ENCODE peak calls at places on chromosome 22, in four cellular contexts. G, X, K and P are unnamed samples.

GRCh38 chr22:24972369-24972768 is 19.9 kb downstream of the KIAA1671 start:
- DNase-seq in K (no peak), X (no peak), G (no peak), P (no peak)

GRCh38 chr22:47071078-47071811 is 308.8 kb downstream of the TBC1D22A start:
- DNase-seq in G (no peak), K (no peak), X (no peak), P (no peak)

GRCh38 chr22:44622685-44623084 is 79.3 kb upstream of the PRR5 start:
- DNase-seq in G (no peak), X (no peak), K (no peak), P (no peak)

GRCh38 chr22:29225422-29226090 is 19.9 kb downstream of the EMID1 start:
- DNase-seq in X (peak), K (no peak), G (peak), P (peak)

GRCh38 chr22:17633217-17633997 is 4.9 kb upstream of the ATP6V1E1 start:
- DNase-seq in X (peak), G (peak), K (no peak), P (peak)

GRCh38 chr22:41940853-41941765 is 5.8 kb downstream of the CENPM start:
- DNase-seq in G (peak), X (peak), K (peak), P (peak)

GRCh38 chr22:23715811-23716355 is 25.1 kb downstream of the RGL4 start:
- DNase-seq in X (no peak), K (peak), G (no peak), P (no peak)

GRCh38 chr22:30881361-30882180 is 87.0 kb downstream of the MORC2 start:
- DNase-seq in X (no peak), K (no peak), G (peak), P (peak)

GRCh38 chr22:37100589-37101127 is 8.9 kb downstream of the TMPRSS6 start:
- DNase-seq in X (no peak), K (no peak), G (no peak), P (no peak)

GRCh38 chr22:25105817-25106650 is 93.6 kb upstream of the CRYBB3 start:
- DNase-seq in K (no peak), X (peak), G (no peak), P (no peak)

GRCh38 chr22:35542157-35542971 is 1.7 kb downstream of the RASD2 start:
- DNase-seq in X (no peak), G (no peak), K (no peak), P (no peak)

GRCh38 chr22:40769761-40770160 is 49.4 kb downstream of the SLC25A17 start:
- DNase-seq in X (no peak), G (peak), K (no peak), P (no peak)

GRCh38 chr22:39932918-39933649 is 27.1 kb upstream of the TMA7B start:
- DNase-seq in K (no peak), X (peak), G (peak), P (peak)

GRCh38 chr22:49476176-49476575 is 351.5 kb downstream of the BRD1 start:
- DNase-seq in K (no peak), X (no peak), G (no peak), P (no peak)

GRCh38 chr22:36332623-36333331 is 55.0 kb downstream of the MYH9 start:
- DNase-seq in K (peak), G (peak), X (peak), P (peak)

GRCh38 chr22:35301370-35301874 is 1.7 kb downstream of the TOM1 start:
- DNase-seq in K (peak), X (peak), G (peak), P (peak)

GRCh38 chr22:33570110-33570509 is 350.2 kb downstream of the LARGE1 start:
- DNase-seq in G (no peak), K (no peak), X (no peak), P (no peak)

GRCh38 chr22:46085831-46086576 is 64.3 kb upstream of the PPARA start:
- DNase-seq in K (no peak), X (peak), G (peak), P (no peak)

GRCh38 chr22:45292675-45293402 is 8.1 kb downstream of the UPK3A start:
- DNase-seq in K (no peak), X (no peak), G (no peak), P (no peak)

GRCh38 chr22:33544707-33545106 is 375.6 kb downstream of the LARGE1 start:
- DNase-seq in G (peak), X (peak), K (no peak), P (peak)

GRCh38 chr22:39300198-39300830 is 19.1 kb downstream of the RPL3 start:
- DNase-seq in K (no peak), X (peak), G (no peak), P (no peak)

GRCh38 chr22:37804886-37805857 is 2.6 kb upstream of the GCAT start:
- DNase-seq in X (peak), G (peak), K (peak), P (peak)

GRCh38 chr22:30262917-30263741 is 3.5 kb downstream of the OSM start:
- DNase-seq in X (peak), K (peak), G (peak), P (peak)

GRCh38 chr22:23180893-23181762 is 819 bp downstream of the BCR start:
- DNase-seq in K (peak), G (no peak), X (no peak), P (no peak)

GRCh38 chr22:36409911-36410756 is 22.4 kb upstream of the MYH9 start:
- DNase-seq in X (no peak), G (peak), K (peak), P (peak)

GRCh38 chr22:17588606-17589005 is 25.3 kb downstream of the SLC25A18 start:
- DNase-seq in X (no peak), G (no peak), K (no peak), P (no peak)